ENCODE peak calls at places on chromosome 5, in six cellular contexts. One of them, this sample, is unnamed.

GRCh38 chr5:135239461-135240282 is 159.4 kb downstream of the MACROH2A1 start:
- DNase-seq in activated CD8-positive, alpha-beta memory T cell treated with anti-CD3 and anti-CD28 coated beads, Interleukin-2, amount 50 U/mL, for 4 hours: no peak
- DNase-seq in dorsolateral prefrontal cortex: no peak
- DNase-seq in NCI-H1092 treated with DMSO at 0.1 percent for 48 hours: no peak
- DNase-seq in spleen: peak; percentile 63
- DNase-seq in type B pancreatic cell: peak; percentile 61
- DNase-seq in this sample: no peak

GRCh38 chr5:543755-544674 is 19.8 kb upstream of the SLC9A3 start:
- DNase-seq in NCI-H1092 treated with DMSO at 0.1 percent for 48 hours: no peak
- DNase-seq in activated CD8-positive, alpha-beta memory T cell treated with anti-CD3 and anti-CD28 coated beads, Interleukin-2, amount 50 U/mL, for 4 hours: peak; percentile 20
- DNase-seq in type B pancreatic cell: no peak
- DNase-seq in dorsolateral prefrontal cortex: peak; percentile 40
- DNase-seq in spleen: peak; percentile 94
- DNase-seq in this sample: no peak

GRCh38 chr5:10662661-10663245 is 98.3 kb downstream of the DAP start:
- DNase-seq in dorsolateral prefrontal cortex: no peak
- DNase-seq in NCI-H1092 treated with DMSO at 0.1 percent for 48 hours: no peak
- DNase-seq in type B pancreatic cell: no peak
- DNase-seq in activated CD8-positive, alpha-beta memory T cell treated with anti-CD3 and anti-CD28 coated beads, Interleukin-2, amount 50 U/mL, for 4 hours: no peak
- DNase-seq in spleen: no peak
- DNase-seq in this sample: no peak

GRCh38 chr5:125038477-125038876 is 292.0 kb upstream of the ZNF608 start:
- DNase-seq in spleen: no peak
- DNase-seq in activated CD8-positive, alpha-beta memory T cell treated with anti-CD3 and anti-CD28 coated beads, Interleukin-2, amount 50 U/mL, for 4 hours: no peak
- DNase-seq in type B pancreatic cell: no peak
- DNase-seq in NCI-H1092 treated with DMSO at 0.1 percent for 48 hours: no peak
- DNase-seq in dorsolateral prefrontal cortex: no peak
- DNase-seq in this sample: no peak

GRCh38 chr5:80128129-80128528 is 93.0 kb downstream of the THBS4 start:
- DNase-seq in spleen: no peak
- DNase-seq in type B pancreatic cell: no peak
- DNase-seq in activated CD8-positive, alpha-beta memory T cell treated with anti-CD3 and anti-CD28 coated beads, Interleukin-2, amount 50 U/mL, for 4 hours: no peak
- DNase-seq in dorsolateral prefrontal cortex: no peak
- DNase-seq in NCI-H1092 treated with DMSO at 0.1 percent for 48 hours: no peak
- DNase-seq in this sample: no peak

GRCh38 chr5:9343146-9343850 is 202.6 kb downstream of the SEMA5A start:
- DNase-seq in dorsolateral prefrontal cortex: no peak
- DNase-seq in type B pancreatic cell: no peak
- DNase-seq in activated CD8-positive, alpha-beta memory T cell treated with anti-CD3 and anti-CD28 coated beads, Interleukin-2, amount 50 U/mL, for 4 hours: no peak
- DNase-seq in spleen: no peak
- DNase-seq in NCI-H1092 treated with DMSO at 0.1 percent for 48 hours: no peak
- DNase-seq in this sample: no peak

GRCh38 chr5:15500326-15500958 is 462 bp downstream of the FBXL7 start:
- DNase-seq in spleen: peak; percentile 75
- DNase-seq in dorsolateral prefrontal cortex: peak; percentile 50
- DNase-seq in activated CD8-positive, alpha-beta memory T cell treated with anti-CD3 and anti-CD28 coated beads, Interleukin-2, amount 50 U/mL, for 4 hours: no peak
- DNase-seq in NCI-H1092 treated with DMSO at 0.1 percent for 48 hours: no peak
- DNase-seq in type B pancreatic cell: peak; percentile 70
- DNase-seq in this sample: no peak

GRCh38 chr5:123091988-123092583 is 3.0 kb downstream of the PRDM6 start:
- DNase-seq in type B pancreatic cell: no peak
- DNase-seq in NCI-H1092 treated with DMSO at 0.1 percent for 48 hours: no peak
- DNase-seq in spleen: no peak
- DNase-seq in activated CD8-positive, alpha-beta memory T cell treated with anti-CD3 and anti-CD28 coated beads, Interleukin-2, amount 50 U/mL, for 4 hours: no peak
- DNase-seq in dorsolateral prefrontal cortex: no peak
- DNase-seq in this sample: no peak

GRCh38 chr5:157828949-157829639 is 29.9 kb downstream of the CLINT1 start:
- DNase-seq in NCI-H1092 treated with DMSO at 0.1 percent for 48 hours: no peak
- DNase-seq in spleen: no peak
- DNase-seq in activated CD8-positive, alpha-beta memory T cell treated with anti-CD3 and anti-CD28 coated beads, Interleukin-2, amount 50 U/mL, for 4 hours: no peak
- DNase-seq in type B pancreatic cell: no peak
- DNase-seq in dorsolateral prefrontal cortex: no peak
- DNase-seq in this sample: no peak

GRCh38 chr5:127029513-127030258 is 672 bp downstream of the MARCHF3 start:
- DNase-seq in NCI-H1092 treated with DMSO at 0.1 percent for 48 hours: peak; percentile 71
- DNase-seq in dorsolateral prefrontal cortex: no peak
- DNase-seq in activated CD8-positive, alpha-beta memory T cell treated with anti-CD3 and anti-CD28 coated beads, Interleukin-2, amount 50 U/mL, for 4 hours: peak; percentile 27
- DNase-seq in spleen: peak; percentile 90
- DNase-seq in type B pancreatic cell: peak; percentile 71
- DNase-seq in this sample: peak; percentile 22

GRCh38 chr5:84119252-84119651 is 265.4 kb downstream of the EDIL3 start:
- DNase-seq in NCI-H1092 treated with DMSO at 0.1 percent for 48 hours: no peak
- DNase-seq in type B pancreatic cell: no peak
- DNase-seq in activated CD8-positive, alpha-beta memory T cell treated with anti-CD3 and anti-CD28 coated beads, Interleukin-2, amount 50 U/mL, for 4 hours: no peak
- DNase-seq in dorsolateral prefrontal cortex: no peak
- DNase-seq in spleen: no peak
- DNase-seq in this sample: no peak

GRCh38 chr5:127031147-127031862 is 947 bp upstream of the MARCHF3 start:
- DNase-seq in spleen: peak; percentile 91
- DNase-seq in type B pancreatic cell: no peak
- DNase-seq in activated CD8-positive, alpha-beta memory T cell treated with anti-CD3 and anti-CD28 coated beads, Interleukin-2, amount 50 U/mL, for 4 hours: peak; percentile 15
- DNase-seq in NCI-H1092 treated with DMSO at 0.1 percent for 48 hours: no peak
- DNase-seq in dorsolateral prefrontal cortex: no peak
- DNase-seq in this sample: no peak

GRCh38 chr5:490116-491094 is 33.8 kb downstream of the SLC9A3 start:
- DNase-seq in dorsolateral prefrontal cortex: no peak
- DNase-seq in spleen: no peak
- DNase-seq in NCI-H1092 treated with DMSO at 0.1 percent for 48 hours: no peak
- DNase-seq in activated CD8-positive, alpha-beta memory T cell treated with anti-CD3 and anti-CD28 coated beads, Interleukin-2, amount 50 U/mL, for 4 hours: no peak
- DNase-seq in type B pancreatic cell: no peak
- DNase-seq in this sample: no peak

GRCh38 chr5:179338123-179338676 is 7.1 kb downstream of the ADAMTS2 start:
- DNase-seq in NCI-H1092 treated with DMSO at 0.1 percent for 48 hours: no peak
- DNase-seq in dorsolateral prefrontal cortex: no peak
- DNase-seq in type B pancreatic cell: no peak
- DNase-seq in spleen: peak; percentile 57
- DNase-seq in activated CD8-positive, alpha-beta memory T cell treated with anti-CD3 and anti-CD28 coated beads, Interleukin-2, amount 50 U/mL, for 4 hours: no peak
- DNase-seq in this sample: no peak

GRCh38 chr5:83564069-83564749 is 92.7 kb downstream of the VCAN start:
- DNase-seq in NCI-H1092 treated with DMSO at 0.1 percent for 48 hours: peak; percentile 7
- DNase-seq in type B pancreatic cell: no peak
- DNase-seq in dorsolateral prefrontal cortex: no peak
- DNase-seq in activated CD8-positive, alpha-beta memory T cell treated with anti-CD3 and anti-CD28 coated beads, Interleukin-2, amount 50 U/mL, for 4 hours: no peak
- DNase-seq in spleen: no peak
- DNase-seq in this sample: no peak

GRCh38 chr5:75053286-75054109 is 1.1 kb upstream of the GCNT4 start:
- DNase-seq in type B pancreatic cell: peak; percentile 78
- DNase-seq in spleen: peak; percentile 85
- DNase-seq in NCI-H1092 treated with DMSO at 0.1 percent for 48 hours: peak; percentile 4
- DNase-seq in activated CD8-positive, alpha-beta memory T cell treated with anti-CD3 and anti-CD28 coated beads, Interleukin-2, amount 50 U/mL, for 4 hours: peak; percentile 59
- DNase-seq in dorsolateral prefrontal cortex: no peak
- DNase-seq in this sample: peak; percentile 74

GRCh38 chr5:61816585-61817450 is 484.8 kb downstream of the ZSWIM6 start:
- DNase-seq in spleen: no peak
- DNase-seq in activated CD8-positive, alpha-beta memory T cell treated with anti-CD3 and anti-CD28 coated beads, Interleukin-2, amount 50 U/mL, for 4 hours: no peak
- DNase-seq in dorsolateral prefrontal cortex: no peak
- DNase-seq in NCI-H1092 treated with DMSO at 0.1 percent for 48 hours: no peak
- DNase-seq in type B pancreatic cell: no peak
- DNase-seq in this sample: no peak

GRCh38 chr5:10248378-10249260 is 1.1 kb downstream of the ATPSCKMT start:
- DNase-seq in spleen: peak; percentile 83
- DNase-seq in dorsolateral prefrontal cortex: no peak
- DNase-seq in type B pancreatic cell: no peak
- DNase-seq in NCI-H1092 treated with DMSO at 0.1 percent for 48 hours: no peak
- DNase-seq in activated CD8-positive, alpha-beta memory T cell treated with anti-CD3 and anti-CD28 coated beads, Interleukin-2, amount 50 U/mL, for 4 hours: no peak
- DNase-seq in this sample: no peak

GRCh38 chr5:107670028-107670926 is 460 bp downstream of the EFNA5 start:
- DNase-seq in type B pancreatic cell: peak; percentile 75
- DNase-seq in NCI-H1092 treated with DMSO at 0.1 percent for 48 hours: peak; percentile 70
- DNase-seq in activated CD8-positive, alpha-beta memory T cell treated with anti-CD3 and anti-CD28 coated beads, Interleukin-2, amount 50 U/mL, for 4 hours: no peak
- DNase-seq in spleen: peak; percentile 71
- DNase-seq in dorsolateral prefrontal cortex: no peak
- DNase-seq in this sample: no peak

GRCh38 chr5:172910828-172911627 is 48.2 kb upstream of the RPL26L1 start:
- DNase-seq in spleen: peak; percentile 92
- DNase-seq in type B pancreatic cell: no peak
- DNase-seq in activated CD8-positive, alpha-beta memory T cell treated with anti-CD3 and anti-CD28 coated beads, Interleukin-2, amount 50 U/mL, for 4 hours: no peak
- DNase-seq in NCI-H1092 treated with DMSO at 0.1 percent for 48 hours: no peak
- DNase-seq in dorsolateral prefrontal cortex: no peak
- DNase-seq in this sample: no peak

GRCh38 chr5:55172051-55172899 is 702 bp downstream of the CDC20B start:
- DNase-seq in spleen: no peak
- DNase-seq in NCI-H1092 treated with DMSO at 0.1 percent for 48 hours: peak; percentile 73
- DNase-seq in activated CD8-positive, alpha-beta memory T cell treated with anti-CD3 and anti-CD28 coated beads, Interleukin-2, amount 50 U/mL, for 4 hours: peak; percentile 52
- DNase-seq in type B pancreatic cell: no peak
- DNase-seq in dorsolateral prefrontal cortex: no peak
- DNase-seq in this sample: peak; percentile 39

GRCh38 chr5:167057665-167058064 is 1233.8 kb upstream of the WWC1 start:
- DNase-seq in NCI-H1092 treated with DMSO at 0.1 percent for 48 hours: no peak
- DNase-seq in dorsolateral prefrontal cortex: no peak
- DNase-seq in spleen: no peak
- DNase-seq in type B pancreatic cell: no peak
- DNase-seq in activated CD8-positive, alpha-beta memory T cell treated with anti-CD3 and anti-CD28 coated beads, Interleukin-2, amount 50 U/mL, for 4 hours: no peak
- DNase-seq in this sample: no peak

GRCh38 chr5:56638768-56639238 is 176.5 kb upstream of the MAP3K1 start:
- DNase-seq in NCI-H1092 treated with DMSO at 0.1 percent for 48 hours: no peak
- DNase-seq in activated CD8-positive, alpha-beta memory T cell treated with anti-CD3 and anti-CD28 coated beads, Interleukin-2, amount 50 U/mL, for 4 hours: no peak
- DNase-seq in dorsolateral prefrontal cortex: no peak
- DNase-seq in spleen: no peak
- DNase-seq in type B pancreatic cell: no peak
- DNase-seq in this sample: peak; percentile 95

GRCh38 chr5:135033026-135033861 is 784 bp downstream of the PITX1 start:
- DNase-seq in dorsolateral prefrontal cortex: no peak
- DNase-seq in type B pancreatic cell: no peak
- DNase-seq in spleen: no peak
- DNase-seq in activated CD8-positive, alpha-beta memory T cell treated with anti-CD3 and anti-CD28 coated beads, Interleukin-2, amount 50 U/mL, for 4 hours: no peak
- DNase-seq in NCI-H1092 treated with DMSO at 0.1 percent for 48 hours: peak; percentile 49
- DNase-seq in this sample: no peak

GRCh38 chr5:6717687-6718086 is 4.5 kb downstream of the TENT4A start:
- DNase-seq in type B pancreatic cell: peak; percentile 48
- DNase-seq in dorsolateral prefrontal cortex: no peak
- DNase-seq in spleen: no peak
- DNase-seq in NCI-H1092 treated with DMSO at 0.1 percent for 48 hours: no peak
- DNase-seq in activated CD8-positive, alpha-beta memory T cell treated with anti-CD3 and anti-CD28 coated beads, Interleukin-2, amount 50 U/mL, for 4 hours: no peak
- DNase-seq in this sample: no peak

GRCh38 chr5:187042-187431 is 4.3 kb upstream of the LRRC14B start:
- DNase-seq in NCI-H1092 treated with DMSO at 0.1 percent for 48 hours: no peak
- DNase-seq in spleen: peak; percentile 58
- DNase-seq in activated CD8-positive, alpha-beta memory T cell treated with anti-CD3 and anti-CD28 coated beads, Interleukin-2, amount 50 U/mL, for 4 hours: no peak
- DNase-seq in type B pancreatic cell: no peak
- DNase-seq in dorsolateral prefrontal cortex: no peak
- DNase-seq in this sample: no peak

GRCh38 chr5:56729488-56729887 is 85.9 kb upstream of the MAP3K1 start:
- DNase-seq in activated CD8-positive, alpha-beta memory T cell treated with anti-CD3 and anti-CD28 coated beads, Interleukin-2, amount 50 U/mL, for 4 hours: no peak
- DNase-seq in type B pancreatic cell: no peak
- DNase-seq in dorsolateral prefrontal cortex: no peak
- DNase-seq in spleen: no peak
- DNase-seq in NCI-H1092 treated with DMSO at 0.1 percent for 48 hours: no peak
- DNase-seq in this sample: no peak

GRCh38 chr5:134245101-134245604 is 19.3 kb upstream of the PPP2CA start:
- DNase-seq in type B pancreatic cell: no peak
- DNase-seq in activated CD8-positive, alpha-beta memory T cell treated with anti-CD3 and anti-CD28 coated beads, Interleukin-2, amount 50 U/mL, for 4 hours: no peak
- DNase-seq in NCI-H1092 treated with DMSO at 0.1 percent for 48 hours: peak; percentile 5
- DNase-seq in spleen: no peak
- DNase-seq in dorsolateral prefrontal cortex: peak; percentile 55
- DNase-seq in this sample: no peak

GRCh38 chr5:106601605-106602004 is 1069.1 kb downstream of the EFNA5 start:
- DNase-seq in NCI-H1092 treated with DMSO at 0.1 percent for 48 hours: no peak
- DNase-seq in type B pancreatic cell: no peak
- DNase-seq in activated CD8-positive, alpha-beta memory T cell treated with anti-CD3 and anti-CD28 coated beads, Interleukin-2, amount 50 U/mL, for 4 hours: no peak
- DNase-seq in dorsolateral prefrontal cortex: no peak
- DNase-seq in spleen: no peak
- DNase-seq in this sample: peak; percentile 20

GRCh38 chr5:75536694-75537360 is 25.1 kb downstream of the POLK start:
- DNase-seq in NCI-H1092 treated with DMSO at 0.1 percent for 48 hours: no peak
- DNase-seq in activated CD8-positive, alpha-beta memory T cell treated with anti-CD3 and anti-CD28 coated beads, Interleukin-2, amount 50 U/mL, for 4 hours: no peak
- DNase-seq in spleen: peak; percentile 80
- DNase-seq in type B pancreatic cell: no peak
- DNase-seq in dorsolateral prefrontal cortex: no peak
- DNase-seq in this sample: no peak

GRCh38 chr5:40429258-40430111 is 250.2 kb upstream of the PTGER4 start:
- DNase-seq in NCI-H1092 treated with DMSO at 0.1 percent for 48 hours: no peak
- DNase-seq in spleen: no peak
- DNase-seq in type B pancreatic cell: no peak
- DNase-seq in activated CD8-positive, alpha-beta memory T cell treated with anti-CD3 and anti-CD28 coated beads, Interleukin-2, amount 50 U/mL, for 4 hours: no peak
- DNase-seq in dorsolateral prefrontal cortex: no peak
- DNase-seq in this sample: peak; percentile 37

GRCh38 chr5:44321176-44321575 is 68.0 kb downstream of the FGF10 start:
- DNase-seq in NCI-H1092 treated with DMSO at 0.1 percent for 48 hours: no peak
- DNase-seq in spleen: no peak
- DNase-seq in type B pancreatic cell: no peak
- DNase-seq in dorsolateral prefrontal cortex: no peak
- DNase-seq in activated CD8-positive, alpha-beta memory T cell treated with anti-CD3 and anti-CD28 coated beads, Interleukin-2, amount 50 U/mL, for 4 hours: no peak
- DNase-seq in this sample: no peak

GRCh38 chr5:175059687-175060194 is 335.4 kb downstream of the MSX2 start:
- DNase-seq in spleen: no peak
- DNase-seq in dorsolateral prefrontal cortex: peak; percentile 85
- DNase-seq in NCI-H1092 treated with DMSO at 0.1 percent for 48 hours: peak; percentile 31
- DNase-seq in type B pancreatic cell: peak; percentile 74
- DNase-seq in activated CD8-positive, alpha-beta memory T cell treated with anti-CD3 and anti-CD28 coated beads, Interleukin-2, amount 50 U/mL, for 4 hours: no peak
- DNase-seq in this sample: no peak

GRCh38 chr5:72951850-72952468 is 3.9 kb upstream of the FCHO2 start:
- DNase-seq in spleen: no peak
- DNase-seq in NCI-H1092 treated with DMSO at 0.1 percent for 48 hours: no peak
- DNase-seq in type B pancreatic cell: no peak
- DNase-seq in activated CD8-positive, alpha-beta memory T cell treated with anti-CD3 and anti-CD28 coated beads, Interleukin-2, amount 50 U/mL, for 4 hours: no peak
- DNase-seq in dorsolateral prefrontal cortex: no peak
- DNase-seq in this sample: peak; percentile 40

GRCh38 chr5:172002310-172002709 is 4.1 kb downstream of the FBXW11 start:
- DNase-seq in dorsolateral prefrontal cortex: no peak
- DNase-seq in activated CD8-positive, alpha-beta memory T cell treated with anti-CD3 and anti-CD28 coated beads, Interleukin-2, amount 50 U/mL, for 4 hours: no peak
- DNase-seq in NCI-H1092 treated with DMSO at 0.1 percent for 48 hours: no peak
- DNase-seq in type B pancreatic cell: no peak
- DNase-seq in spleen: no peak
- DNase-seq in this sample: no peak

GRCh38 chr5:138873886-138874200 is 1.3 kb downstream of the LRRTM2 start:
- DNase-seq in spleen: no peak
- DNase-seq in dorsolateral prefrontal cortex: no peak
- DNase-seq in NCI-H1092 treated with DMSO at 0.1 percent for 48 hours: no peak
- DNase-seq in type B pancreatic cell: no peak
- DNase-seq in activated CD8-positive, alpha-beta memory T cell treated with anti-CD3 and anti-CD28 coated beads, Interleukin-2, amount 50 U/mL, for 4 hours: no peak
- DNase-seq in this sample: no peak

GRCh38 chr5:179700401-179700918 is 1.7 kb downstream of the CANX start:
- DNase-seq in type B pancreatic cell: no peak
- DNase-seq in dorsolateral prefrontal cortex: no peak
- DNase-seq in NCI-H1092 treated with DMSO at 0.1 percent for 48 hours: no peak
- DNase-seq in spleen: no peak
- DNase-seq in activated CD8-positive, alpha-beta memory T cell treated with anti-CD3 and anti-CD28 coated beads, Interleukin-2, amount 50 U/mL, for 4 hours: no peak
- DNase-seq in this sample: no peak